ENCODE peak calls at places on chromosomes 12 and 14, in four cellular contexts. M is SHP77 treated with DMSO at 0.1 percent for 48 hours; F is lower leg skin; A is activated naive CD4-positive, alpha-beta T cell treated with anti-CD3 and anti-CD28 coated beads, Interleukin-2, amount 50 U/mL, for 72 hours. E is an unnamed sample.

GRCh38 chr12:110156766-110157165 is 32.6 kb downstream of the IFT81 start:
- DNase-seq in A (no peak), M (no peak), F (no peak), E (no peak)

GRCh38 chr14:69105326-69105725 is 47.6 kb downstream of the DCAF5 start:
- DNase-seq in M (no peak), F (no peak), A (no peak), E (peak; percentile 64)

GRCh38 chr12:81888341-81888740 is 129.2 kb upstream of the PPFIA2 start:
- DNase-seq in M (no peak), A (no peak), F (no peak), E (no peak)

GRCh38 chr12:26428420-26428819 is 233.0 kb downstream of the SSPN start:
- DNase-seq in A (no peak), F (no peak), M (no peak), E (peak; percentile 4)

GRCh38 chr12:61870658-61871559 is 389.3 kb upstream of the USP15 start:
- DNase-seq in M (no peak), A (no peak), F (no peak), E (no peak)

GRCh38 chr12:106127289-106128126 is 11.2 kb downstream of the NUAK1 start:
- DNase-seq in M (no peak), A (no peak), F (no peak), E (no peak)

GRCh38 chr12:19311165-19311564 is 128.1 kb upstream of the AEBP2 start:
- DNase-seq in A (no peak), F (no peak), M (no peak), E (no peak)

GRCh38 chr12:120713861-120714482 is 3.7 kb downstream of the UNC119B start:
- DNase-seq in F (peak; percentile 80), A (no peak), M (peak; percentile 69), E (peak; percentile 78)

GRCh38 chr12:66688836-66689439 is 10.1 kb upstream of the GRIP1 start:
- DNase-seq in M (peak; percentile 12), F (no peak), A (no peak), E (peak; percentile 23)

GRCh38 chr14:68146812-68147211 is 327.2 kb downstream of the RAD51B start:
- DNase-seq in F (no peak), M (no peak), A (no peak), E (peak; percentile 91)

GRCh38 chr14:103894723-103895059 is 33.6 kb upstream of the TDRD9 start:
- DNase-seq in M (no peak), A (no peak), F (no peak), E (no peak)

GRCh38 chr12:1391722-1392121 is 202.7 kb downstream of the FBXL14 start:
- DNase-seq in M (no peak), A (no peak), F (no peak), E (no peak)

GRCh38 chr12:53213348-53213747 is 6.3 kb upstream of the ITGB7 start:
- DNase-seq in F (no peak), M (peak; percentile 52), A (peak; percentile 83), E (peak; percentile 60)

GRCh38 chr12:109600481-109600880 is 26.9 kb downstream of the MVK start:
- DNase-seq in M (no peak), F (no peak), A (no peak), E (no peak)

GRCh38 chr12:106841471-106842302 is 67.2 kb downstream of the RIC8B start:
- DNase-seq in F (peak; percentile 22), A (no peak), M (peak; percentile 16), E (peak; percentile 48)

GRCh38 chr14:50040401-50040775 is 76.0 kb downstream of the VCPKMT start:
- DNase-seq in M (no peak), F (no peak), A (no peak), E (peak; percentile 59)